ENCODE peak calls at places on chromosomes 4 and X, in nine cellular contexts. Z is fibroblast of mammary gland; D is GM23248; Y is Peyer's patch; H is NCI-H146; J is COR-L47; F is CD8-positive, alpha-beta memory T cell; Q is GDM1; E is neural progenitor cell. P is an unnamed sample.

GRCh38 chrX:3638280-3638873 is 75.1 kb downstream of the PRKX start:
- DNase-seq in Z (peak), D (peak), Y (peak), H (peak), J (no peak), F (no peak), Q (no peak), E (peak), P (peak)

GRCh38 chr4:186137193-186137792 is 32.8 kb downstream of the FAM149A start:
- DNase-seq in Z (peak), D (peak), Y (no peak), H (no peak), J (no peak), F (no peak), Q (no peak), E (no peak), P (no peak)

GRCh38 chrX:152926279-152926678 is 28.4 kb downstream of the ZNF185 start:
- DNase-seq in Z (peak), D (peak), Y (no peak), H (peak), J (peak), F (no peak), Q (peak), E (peak), P (no peak)

GRCh38 chr4:168540865-168541607 is 44.2 kb downstream of the PALLD start:
- DNase-seq in Z (peak), D (no peak), Y (no peak), H (no peak), J (peak), F (no peak), Q (no peak), E (no peak), P (no peak)

GRCh38 chrX:32137525-32137924 is 1065.7 kb upstream of the FTHL17 start:
- DNase-seq in Z (no peak), D (peak), Y (no peak), H (no peak), J (no peak), F (no peak), Q (no peak), E (peak), P (peak)

GRCh38 chr4:88077911-88078310 is 70.5 kb downstream of the PKD2 start:
- DNase-seq in Z (peak), D (peak), Y (no peak), H (no peak), J (no peak), F (no peak), Q (no peak), E (no peak), P (no peak)

GRCh38 chrX:103779156-103779555 is 2.5 kb downstream of the PLP1 start:
- DNase-seq in Z (no peak), D (peak), Y (no peak), H (peak), J (peak), F (no peak), Q (no peak), E (peak), P (no peak)

GRCh38 chr4:118941799-118942198 is 53.1 kb downstream of the SYNPO2 start:
- DNase-seq in Z (peak), D (no peak), Y (no peak), H (no peak), J (no peak), F (no peak), Q (no peak), E (no peak), P (no peak)

GRCh38 chr4:77473509-77473908 is 132.1 kb upstream of the CXCL13 start:
- DNase-seq in Z (peak), D (peak), Y (no peak), H (no peak), J (no peak), F (no peak), Q (peak), E (peak), P (no peak)

GRCh38 chr4:187321741-187322140 is 598.1 kb upstream of the FAT1 start:
- DNase-seq in Z (no peak), D (no peak), Y (no peak), H (no peak), J (no peak), F (no peak), Q (no peak), E (no peak), P (no peak)

GRCh38 chr4:7101692-7102515 is 34.0 kb upstream of the GRPEL1 start:
- DNase-seq in Z (peak), D (peak), Y (peak), H (peak), J (no peak), F (peak), Q (no peak), E (peak), P (peak)

GRCh38 chr4:107008115-107008514 is 28.0 kb downstream of the DKK2 start:
- DNase-seq in Z (no peak), D (no peak), Y (no peak), H (no peak), J (no peak), F (no peak), Q (no peak), E (no peak), P (no peak)

GRCh38 chr4:116110713-116111112 is 974.7 kb downstream of the TRAM1L1 start:
- DNase-seq in Z (no peak), D (no peak), Y (no peak), H (no peak), J (no peak), F (no peak), Q (no peak), E (no peak), P (no peak)

GRCh38 chrX:639151-639550 is 8.6 kb downstream of the SHOX start:
- DNase-seq in Z (no peak), D (no peak), Y (no peak), H (no peak), J (no peak), F (no peak), Q (no peak), E (peak), P (no peak)

GRCh38 chr4:188971125-188971524 is 831.9 kb downstream of the TRIML1 start:
- DNase-seq in Z (peak), D (peak), Y (no peak), H (peak), J (peak), F (no peak), Q (no peak), E (no peak), P (no peak)

GRCh38 chr4:78939667-78940008 is 400 bp upstream of the PAQR3 start:
- DNase-seq in Z (no peak), D (no peak), Y (no peak), H (peak), J (no peak), F (no peak), Q (no peak), E (peak), P (no peak)

GRCh38 chr4:16643852-16644251 is 254.6 kb downstream of the LDB2 start:
- DNase-seq in Z (no peak), D (no peak), Y (no peak), H (no peak), J (no peak), F (no peak), Q (no peak), E (no peak), P (no peak)

GRCh38 chr4:23388259-23388658 is 501.6 kb downstream of the PPARGC1A start:
- DNase-seq in Z (no peak), D (no peak), Y (no peak), H (no peak), J (no peak), F (no peak), Q (no peak), E (no peak), P (no peak)

GRCh38 chr4:2930821-2931764 is 32.1 kb downstream of the NOP14 start:
- DNase-seq in Z (no peak), D (no peak), Y (peak), H (no peak), J (no peak), F (no peak), Q (no peak), E (no peak), P (peak)

GRCh38 chr4:54165438-54165837 is 63.7 kb upstream of the PDGFRA start:
- DNase-seq in Z (peak), D (peak), Y (no peak), H (no peak), J (no peak), F (no peak), Q (no peak), E (no peak), P (no peak)

GRCh38 chr4:184598753-184599491 is 50.3 kb downstream of the CASP3 start:
- DNase-seq in Z (no peak), D (peak), Y (no peak), H (no peak), J (no peak), F (no peak), Q (no peak), E (no peak), P (no peak)

GRCh38 chrX:28922106-28922505 is 334.9 kb downstream of the IL1RAPL1 start:
- DNase-seq in Z (no peak), D (no peak), Y (no peak), H (no peak), J (no peak), F (no peak), Q (no peak), E (no peak), P (no peak)

GRCh38 chr4:132809298-132810032 is 339.6 kb upstream of the PCDH10 start:
- DNase-seq in Z (no peak), D (no peak), Y (no peak), H (no peak), J (no peak), F (no peak), Q (no peak), E (peak), P (no peak)

GRCh38 chr4:110702326-110702725 is 79.4 kb upstream of the PITX2 start:
- DNase-seq in Z (no peak), D (no peak), Y (no peak), H (no peak), J (no peak), F (no peak), Q (no peak), E (no peak), P (no peak)

GRCh38 chr4:60403986-60404385 is 796.1 kb upstream of the ADGRL3 start:
- DNase-seq in Z (no peak), D (no peak), Y (no peak), H (no peak), J (no peak), F (no peak), Q (no peak), E (no peak), P (no peak)

GRCh38 chr4:139736661-139737060 is 71.0 kb downstream of the MGST2 start:
- DNase-seq in Z (no peak), D (peak), Y (no peak), H (no peak), J (no peak), F (no peak), Q (no peak), E (peak), P (no peak)

GRCh38 chrX:110082156-110082555 is 79.2 kb downstream of the TMEM164 start:
- DNase-seq in Z (peak), D (peak), Y (no peak), H (no peak), J (no peak), F (no peak), Q (no peak), E (no peak), P (no peak)

GRCh38 chr4:109232666-109233065 is 69.8 kb downstream of the COL25A1 start:
- DNase-seq in Z (no peak), D (no peak), Y (no peak), H (no peak), J (no peak), F (no peak), Q (no peak), E (no peak), P (no peak)

GRCh38 chr4:41437264-41437566 is 100.7 kb upstream of the LIMCH1 start:
- DNase-seq in Z (no peak), D (no peak), Y (no peak), H (no peak), J (no peak), F (no peak), Q (no peak), E (peak), P (no peak)

GRCh38 chr4:112813790-112814189 is 176.8 kb downstream of the LARP7 start:
- DNase-seq in Z (peak), D (peak), Y (no peak), H (no peak), J (no peak), F (no peak), Q (no peak), E (no peak), P (no peak)

GRCh38 chr4:173917255-173917960 is 366.1 kb downstream of the FBXO8 start:
- DNase-seq in Z (peak), D (peak), Y (no peak), H (no peak), J (no peak), F (no peak), Q (no peak), E (no peak), P (no peak)

GRCh38 chr4:1360423-1361283 is 13.6 kb downstream of the UVSSA start:
- DNase-seq in Z (peak), D (peak), Y (no peak), H (no peak), J (no peak), F (no peak), Q (no peak), E (no peak), P (no peak)

GRCh38 chr4:180060159-180060889 is 2182.9 kb upstream of the TENM3 start:
- DNase-seq in Z (peak), D (peak), Y (no peak), H (peak), J (no peak), F (no peak), Q (no peak), E (peak), P (no peak)

GRCh38 chr4:58776627-58777026 is 1666.4 kb upstream of the IGFBP7 start:
- DNase-seq in Z (peak), D (no peak), Y (no peak), H (no peak), J (no peak), F (no peak), Q (no peak), E (no peak), P (no peak)

GRCh38 chr4:75889537-75890199 is 12.6 kb downstream of the PPEF2 start:
- DNase-seq in Z (no peak), D (no peak), Y (no peak), H (no peak), J (no peak), F (no peak), Q (no peak), E (no peak), P (no peak)

GRCh38 chr4:288891-289290 is 16.4 kb downstream of the ZNF732 start:
- DNase-seq in Z (peak), D (no peak), Y (no peak), H (no peak), J (no peak), F (no peak), Q (no peak), E (no peak), P (no peak)

GRCh38 chr4:101252721-101253120 is 94.6 kb downstream of the PPP3CA start:
- DNase-seq in Z (peak), D (peak), Y (no peak), H (no peak), J (no peak), F (no peak), Q (no peak), E (no peak), P (no peak)

GRCh38 chr4:107213410-107213809 is 177.3 kb upstream of the DKK2 start:
- DNase-seq in Z (peak), D (peak), Y (no peak), H (no peak), J (no peak), F (no peak), Q (no peak), E (no peak), P (no peak)

P was measured in left colon.